ENCODE peak calls at places on chromosomes 16 and 17, in ten cellular contexts. V is body of pancreas; Y is brain microvascular endothelial cell; K is cardiac muscle cell; I is stomach; G is Caco-2; J is lung; F is tibial artery; W is CD8-positive, alpha-beta T cell; M is foreskin fibroblast. X is an unnamed sample.

GRCh38 chr16:10611825-10612342 is 31.5 kb upstream of the EMP2 start:
- DNase-seq in V (no peak), Y (no peak), K (no peak), I (no peak), G (no peak), J (no peak), F (no peak), W (no peak), M (no peak), X (no peak)

GRCh38 chr17:4858068-4858879 is 25.1 kb downstream of the MINK1 start:
- DNase-seq in V (peak), Y (no peak), K (peak), I (no peak), G (no peak), J (no peak), F (no peak), W (no peak), M (peak), X (no peak)

GRCh38 chr16:1508494-1509167 is 15.5 kb downstream of the TELO2 start:
- DNase-seq in V (no peak), Y (no peak), K (no peak), I (no peak), G (no peak), J (no peak), F (no peak), W (no peak), M (no peak), X (no peak)

GRCh38 chr17:74490716-74491115 is 24.3 kb downstream of the CD300A start:
- DNase-seq in V (no peak), Y (no peak), K (no peak), I (no peak), G (no peak), J (no peak), F (peak), W (no peak), M (no peak), X (no peak)

GRCh38 chr17:11644265-11645212 is 46.3 kb downstream of the DNAH9 start:
- DNase-seq in V (peak), Y (peak), K (peak), I (peak), G (peak), J (peak), F (no peak), W (peak), M (peak), X (peak)

GRCh38 chr16:72947379-72948237 is 100.3 kb downstream of the ZFHX3 start:
- DNase-seq in V (peak), Y (peak), K (no peak), I (no peak), G (peak), J (no peak), F (peak), W (no peak), M (peak), X (no peak)

GRCh38 chr17:36602924-36603384 is 1.6 kb downstream of the MRM1 start:
- DNase-seq in V (peak), Y (peak), K (peak), I (peak), G (peak), J (peak), F (no peak), W (peak), M (peak), X (peak)

GRCh38 chr17:63944736-63945499 is 12.8 kb upstream of the CD79B start:
- DNase-seq in V (no peak), Y (no peak), K (no peak), I (no peak), G (no peak), J (no peak), F (no peak), W (no peak), M (no peak), X (no peak)

GRCh38 chr17:81034168-81034777 is 678 bp upstream of the BAIAP2 start:
- DNase-seq in V (no peak), Y (no peak), K (no peak), I (no peak), G (no peak), J (no peak), F (no peak), W (no peak), M (no peak), X (no peak)

GRCh38 chr17:61201211-61201610 is 198.4 kb upstream of the TBX2 start:
- DNase-seq in V (no peak), Y (peak), K (peak), I (no peak), G (no peak), J (no peak), F (no peak), W (no peak), M (peak), X (peak)

GRCh38 chr16:48367443-48368049 is 17.7 kb downstream of the SIAH1 start:
- DNase-seq in V (no peak), Y (no peak), K (no peak), I (no peak), G (no peak), J (no peak), F (no peak), W (no peak), M (peak), X (no peak)

GRCh38 chr17:69235338-69236058 is 6.9 kb upstream of the ABCA10 start:
- DNase-seq in V (peak), Y (peak), K (peak), I (peak), G (peak), J (peak), F (peak), W (peak), M (peak), X (peak)

GRCh38 chr16:27315333-27316037 is 1.7 kb downstream of the IL4R start:
- DNase-seq in V (peak), Y (peak), K (peak), I (peak), G (peak), J (peak), F (peak), W (peak), M (peak), X (peak)

GRCh38 chr16:23903001-23903414 is 67.2 kb downstream of the PRKCB start:
- DNase-seq in V (no peak), Y (no peak), K (no peak), I (no peak), G (no peak), J (no peak), F (no peak), W (no peak), M (no peak), X (no peak)

GRCh38 chr17:74417178-74418045 is 14.5 kb upstream of the GPRC5C start:
- DNase-seq in V (peak), Y (peak), K (peak), I (peak), G (no peak), J (no peak), F (no peak), W (no peak), M (no peak), X (peak)

GRCh38 chr17:7854078-7854777 is 638 bp upstream of the TMEM88 start:
- DNase-seq in V (no peak), Y (no peak), K (no peak), I (no peak), G (no peak), J (peak), F (no peak), W (peak), M (no peak), X (no peak)

GRCh38 chr16:64182985-64183384 is 938.9 kb downstream of the CDH11 start:
- DNase-seq in V (no peak), Y (no peak), K (no peak), I (no peak), G (no peak), J (no peak), F (no peak), W (no peak), M (peak), X (peak)

GRCh38 chr17:14276535-14277250 is 24.2 kb upstream of the HS3ST3B1 start:
- DNase-seq in V (no peak), Y (no peak), K (no peak), I (no peak), G (no peak), J (no peak), F (no peak), W (no peak), M (no peak), X (no peak)

GRCh38 chr17:55434721-55435120 is 13.1 kb upstream of the MMD start:
- DNase-seq in V (no peak), Y (peak), K (no peak), I (no peak), G (no peak), J (no peak), F (no peak), W (no peak), M (peak), X (no peak)

GRCh38 chr16:73047536-73048291 is at the start of gene ZFHX3:
- DNase-seq in V (peak), Y (no peak), K (peak), I (peak), G (peak), J (peak), F (peak), W (no peak), M (peak), X (peak)

GRCh38 chr17:13626703-13627102 is 25.0 kb upstream of the HS3ST3A1 start:
- DNase-seq in V (no peak), Y (peak), K (peak), I (no peak), G (no peak), J (no peak), F (no peak), W (no peak), M (peak), X (peak)

GRCh38 chr16:13014516-13014915 is 113.1 kb downstream of the SHISA9 start:
- DNase-seq in V (no peak), Y (no peak), K (no peak), I (no peak), G (no peak), J (no peak), F (no peak), W (no peak), M (no peak), X (no peak)

GRCh38 chr16:63702981-63703590 is 1418.8 kb downstream of the CDH11 start:
- DNase-seq in V (peak), Y (no peak), K (no peak), I (peak), G (peak), J (no peak), F (no peak), W (no peak), M (no peak), X (no peak)

GRCh38 chr17:19651461-19652238 is 3.1 kb downstream of the ALDH3A2 start:
- DNase-seq in V (no peak), Y (no peak), K (no peak), I (no peak), G (no peak), J (no peak), F (no peak), W (no peak), M (no peak), X (no peak)

GRCh38 chr16:58638148-58639036 is 8.8 kb upstream of the CNOT1 start:
- DNase-seq in V (peak), Y (peak), K (peak), I (peak), G (peak), J (no peak), F (peak), W (no peak), M (peak), X (peak)

GRCh38 chr16:46859719-46860152 is 24.4 kb upstream of the GPT2 start:
- DNase-seq in V (no peak), Y (peak), K (peak), I (peak), G (peak), J (no peak), F (no peak), W (no peak), M (peak), X (peak)

GRCh38 chr17:29836643-29837042 is 93.4 kb downstream of the SSH2 start:
- DNase-seq in V (no peak), Y (no peak), K (peak), I (no peak), G (no peak), J (no peak), F (no peak), W (no peak), M (peak), X (peak)

GRCh38 chr17:33234233-33234632 is 58.9 kb downstream of the ASIC2 start:
- DNase-seq in V (no peak), Y (no peak), K (no peak), I (no peak), G (no peak), J (no peak), F (no peak), W (no peak), M (no peak), X (no peak)

GRCh38 chr17:39082482-39082881 is 69.0 kb downstream of the PLXDC1 start:
- DNase-seq in V (no peak), Y (peak), K (peak), I (no peak), G (no peak), J (no peak), F (no peak), W (no peak), M (peak), X (peak)

GRCh38 chr17:70394430-70394829 is 225.1 kb downstream of the KCNJ2 start:
- DNase-seq in V (no peak), Y (no peak), K (no peak), I (no peak), G (no peak), J (no peak), F (no peak), W (no peak), M (peak), X (no peak)

GRCh38 chr16:48965391-48965790 is 316.2 kb downstream of the CBLN1 start:
- DNase-seq in V (no peak), Y (no peak), K (no peak), I (no peak), G (no peak), J (no peak), F (no peak), W (no peak), M (peak), X (no peak)

GRCh38 chr16:66899310-66899944 is 19.1 kb downstream of the PDP2 start:
- DNase-seq in V (no peak), Y (no peak), K (peak), I (no peak), G (no peak), J (no peak), F (no peak), W (no peak), M (peak), X (peak)

GRCh38 chr17:28524476-28525415 is 18.6 kb downstream of the FOXN1 start:
- DNase-seq in V (peak), Y (peak), K (peak), I (peak), G (peak), J (peak), F (no peak), W (no peak), M (peak), X (peak)

GRCh38 chr16:65737831-65738230 is 616.0 kb upstream of the CDH11 start:
- DNase-seq in V (no peak), Y (no peak), K (peak), I (no peak), G (no peak), J (no peak), F (no peak), W (no peak), M (no peak), X (peak)

GRCh38 chr17:323721-324139 is 28.9 kb downstream of the RPH3AL start:
- DNase-seq in V (no peak), Y (no peak), K (no peak), I (no peak), G (no peak), J (no peak), F (peak), W (no peak), M (no peak), X (no peak)

GRCh38 chr16:67022531-67023214 is 6.3 kb upstream of the CBFB start:
- DNase-seq in V (no peak), Y (peak), K (no peak), I (peak), G (peak), J (no peak), F (peak), W (no peak), M (peak), X (peak)

GRCh38 chr17:81250286-81251090 is 11.4 kb downstream of the NDUFAF8 start:
- DNase-seq in V (no peak), Y (no peak), K (no peak), I (no peak), G (no peak), J (no peak), F (no peak), W (no peak), M (no peak), X (no peak)

GRCh38 chr16:72978212-72978611 is 69.7 kb downstream of the ZFHX3 start:
- DNase-seq in V (no peak), Y (peak), K (peak), I (no peak), G (no peak), J (no peak), F (no peak), W (no peak), M (no peak), X (peak)

GRCh38 chr16:10752843-10753523 is 9.3 kb downstream of the NUBP1 start:
- DNase-seq in V (peak), Y (no peak), K (no peak), I (peak), G (no peak), J (peak), F (peak), W (no peak), M (no peak), X (no peak)

GRCh38 chr17:50288306-50288705 is 14.0 kb downstream of the TMEM92 start:
- DNase-seq in V (no peak), Y (no peak), K (no peak), I (no peak), G (no peak), J (no peak), F (no peak), W (no peak), M (no peak), X (no peak)
- TF ChIP-seq CTCF in V (no peak), Y (no peak), K (no peak), I (no peak), G (no peak), J (no peak), F (no peak), W (no peak), M (no peak), X (no peak)

GRCh38 chr16:88841521-88842307 is 15.0 kb downstream of the GALNS start:
- DNase-seq in V (no peak), Y (no peak), K (no peak), I (no peak), G (no peak), J (no peak), F (no peak), W (no peak), M (no peak), X (no peak)

GRCh38 chr16:88842308-88842756 is 14.4 kb downstream of the GALNS start:
- DNase-seq in V (no peak), Y (no peak), K (no peak), I (no peak), G (no peak), J (no peak), F (no peak), W (no peak), M (no peak), X (no peak)

GRCh38 chr16:88839745-88840588 is 16.8 kb downstream of the GALNS start:
- DNase-seq in V (no peak), Y (no peak), K (no peak), I (no peak), G (no peak), J (no peak), F (no peak), W (no peak), M (no peak), X (no peak)

GRCh38 chr16:88839026-88839529 is 17.7 kb downstream of the GALNS start:
- DNase-seq in V (no peak), Y (no peak), K (no peak), I (no peak), G (no peak), J (no peak), F (no peak), W (no peak), M (no peak), X (no peak)

DNA sequence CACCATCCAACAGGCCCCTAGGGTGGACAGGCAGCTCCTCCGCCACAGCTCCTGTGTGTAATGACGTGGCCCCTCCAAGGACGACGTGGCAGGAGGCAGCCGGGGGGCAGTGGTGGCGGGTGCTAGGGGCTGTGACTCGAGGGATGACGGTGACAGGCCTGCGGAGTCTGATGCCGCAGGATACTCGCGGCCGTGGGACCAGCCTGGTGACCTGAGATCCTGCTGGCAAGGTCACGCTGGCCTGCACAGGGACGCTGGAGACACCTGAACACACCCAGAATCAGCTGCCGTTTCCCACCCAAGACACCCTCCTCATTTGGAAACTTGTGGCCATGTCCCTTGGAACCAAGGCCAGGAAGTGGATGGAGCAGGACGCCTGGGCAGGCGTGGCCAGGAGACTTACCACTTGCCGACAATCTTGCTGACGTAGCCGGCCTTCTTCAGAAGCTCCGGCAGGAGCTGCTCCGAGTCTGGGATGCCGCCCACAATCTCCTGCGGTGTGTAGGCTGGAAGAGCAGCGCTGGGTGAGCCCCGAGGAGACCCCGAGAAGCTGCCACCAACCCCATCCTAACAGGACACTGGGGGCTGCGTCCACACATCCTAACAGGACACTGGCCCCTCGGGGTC is 16.0 kb downstream of the GALNS start:
- DNase-seq in V (no peak), Y (no peak), K (no peak), I (no peak), G (no peak), J (no peak), F (no peak), W (no peak), M (no peak), X (no peak)
- H3K4me3 ChIP-seq in V (no peak), Y (no peak), K (no peak), I (no peak), G (no peak), J (no peak), F (no peak), W (no peak), M (no peak), X (no peak)

GRCh38 chr17:41324180-41325075 is 8.9 kb upstream of the KRTAP17-1 start:
- DNase-seq in V (peak), Y (no peak), K (no peak), I (no peak), G (peak), J (no peak), F (no peak), W (peak), M (no peak), X (peak)
- TF ChIP-seq CTCF in V (peak), Y (peak), K (no peak), I (no peak), G (peak), J (no peak), F (no peak), W (no peak), M (peak), X (peak)

DNA sequence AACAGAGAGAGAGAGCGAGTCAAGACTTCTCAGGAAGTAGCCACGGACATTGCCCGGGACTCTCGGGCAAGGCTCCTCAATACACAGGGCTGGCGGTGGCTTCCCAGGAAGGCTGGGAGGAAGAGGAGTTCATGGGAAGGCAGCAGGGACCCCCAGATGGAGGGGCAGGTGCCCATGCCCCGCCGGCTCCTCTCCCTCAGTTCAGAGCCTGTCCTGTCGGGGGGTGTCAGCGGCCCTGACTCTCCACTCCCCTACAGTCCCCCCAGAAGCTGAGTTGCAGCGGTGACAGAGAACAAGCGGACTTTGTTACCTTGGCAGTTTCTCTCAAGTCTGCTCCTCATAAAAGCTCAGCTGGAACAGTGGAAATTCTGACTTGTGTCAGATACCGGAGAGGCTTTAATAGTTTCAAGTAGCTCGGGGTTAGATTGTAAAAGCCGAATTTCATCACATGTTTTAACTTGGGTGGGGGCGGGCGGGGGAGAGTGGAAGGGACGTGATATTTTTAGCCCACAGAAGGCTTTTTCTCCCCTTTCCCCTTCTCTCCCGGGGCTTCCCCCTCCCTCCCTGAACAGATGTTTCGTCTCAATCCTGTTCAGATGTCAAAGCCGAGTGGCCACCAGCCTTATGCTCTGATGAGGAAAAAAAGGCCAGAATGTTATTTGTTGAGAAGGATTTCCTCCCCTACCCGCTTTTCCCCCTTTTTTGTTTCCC is 65.2 kb downstream of the NKD1 start:
- DNase-seq in V (no peak), Y (no peak), K (peak), I (no peak), G (no peak), J (no peak), F (peak), W (no peak), M (no peak), X (peak)
- H3K4me3 ChIP-seq in V (no peak), Y (no peak), K (no peak), I (peak), G (no peak), J (no peak), F (peak), W (no peak), M (no peak), X (no peak)

X was measured in choroid plexus epithelial cell.